ENCODE peak calls at places on chromosomes 13 and 19, in seven cellular contexts. C, B, H, M, K, U and R are unnamed samples.

GRCh38 chr19:38070573-38070972 is 153.4 kb downstream of the DPF1 start:
- DNase-seq in M (no peak), U (peak), C (peak), H (no peak), K (no peak), B (no peak), R (no peak)

GRCh38 chr19:29798783-29799182 is 13.0 kb upstream of the CCNE1 start:
- DNase-seq in K (no peak), U (no peak), M (no peak), B (no peak), H (no peak), C (peak), R (no peak)

GRCh38 chr19:51692065-51692915 is 840 bp upstream of the SPACA6 start:
- DNase-seq in B (no peak), H (no peak), M (no peak), C (no peak), K (no peak), U (no peak), R (no peak)

GRCh38 chr13:82878536-82878935 is 1003.7 kb downstream of the SLITRK1 start:
- DNase-seq in M (no peak), C (no peak), K (no peak), U (no peak), B (no peak), H (no peak), R (no peak)

GRCh38 chr19:30455881-30456280 is 83.7 kb downstream of the ZNF536 start:
- DNase-seq in C (no peak), U (no peak), H (no peak), K (no peak), M (no peak), B (no peak), R (no peak)

GRCh38 chr13:48302920-48303330 is 626 bp upstream of the RB1 start:
- DNase-seq in U (no peak), K (peak), C (no peak), M (no peak), H (no peak), B (no peak), R (no peak)

GRCh38 chr13:25169951-25170553 is 2.0 kb downstream of the AMER2 start:
- DNase-seq in H (no peak), M (no peak), B (no peak), K (no peak), U (no peak), C (no peak), R (no peak)

GRCh38 chr19:10419646-10420443 is 493 bp upstream of the PDE4A start:
- DNase-seq in U (peak), H (peak), B (no peak), K (no peak), C (peak), M (peak), R (peak)

GRCh38 chr13:98033277-98034247 is 80.1 kb downstream of the IPO5 start:
- DNase-seq in M (no peak), C (peak), K (no peak), U (peak), B (no peak), H (no peak), R (no peak)

GRCh38 chr19:39765091-39766076 is 13.3 kb upstream of the LEUTX start:
- DNase-seq in K (peak), H (peak), M (no peak), B (no peak), C (peak), U (peak), R (no peak)

GRCh38 chr19:34217952-34218817 is 36.2 kb upstream of the GARRE1 start:
- DNase-seq in B (no peak), M (peak), H (peak), K (peak), C (peak), U (peak), R (no peak)

GRCh38 chr13:91498298-91498697 is 99.9 kb downstream of the GPC5 start:
- DNase-seq in U (no peak), K (no peak), H (no peak), M (no peak), C (no peak), B (no peak), R (no peak)

GRCh38 chr13:41224113-41225110 is 30.0 kb upstream of the KBTBD7 start:
- DNase-seq in U (no peak), K (no peak), B (no peak), H (no peak), C (peak), M (no peak), R (no peak)

GRCh38 chr13:43006893-43007631 is 15.0 kb upstream of the EPSTI1 start:
- DNase-seq in B (no peak), K (no peak), U (no peak), M (no peak), C (peak), H (no peak), R (no peak)

GRCh38 chr19:11633223-11633622 is 35.9 kb downstream of the ZNF627 start:
- DNase-seq in U (no peak), B (no peak), H (no peak), K (no peak), M (no peak), C (no peak), R (no peak)

GRCh38 chr13:66914155-66914554 is 316.0 kb downstream of the PCDH9 start:
- DNase-seq in U (no peak), C (no peak), M (no peak), K (no peak), B (no peak), H (no peak), R (no peak)

GRCh38 chr13:33512880-33513554 is 227.5 kb upstream of the STARD13 start:
- DNase-seq in B (no peak), M (no peak), K (no peak), C (no peak), H (no peak), U (no peak), R (no peak)